ENCODE peak calls at places on chromosomes 16 and 17, in seven cellular contexts. One of them, this sample, is unnamed.
A peak's percentile ranks its signal among the peaks of the same experiment; 100 is the strongest.

GRCh38 chr17:80443916-80444708 is 29.1 kb downstream of the ENDOV start:
- DNase-seq in HepG2: no peak
- DNase-seq in GM12878: no peak
- DNase-seq in A549: no peak
- DNase-seq in K562: no peak
- DNase-seq in SK-N-SH: peak; percentile 77
- DNase-seq in H1: no peak
- DNase-seq in this sample: no peak

GRCh38 chr16:35252356-35252936 is 1793.0 kb downstream of the TP53TG3F start:
- DNase-seq in K562: no peak
- DNase-seq in H1: no peak
- DNase-seq in HepG2: no peak
- DNase-seq in SK-N-SH: no peak
- DNase-seq in GM12878: no peak
- DNase-seq in A549: no peak
- DNase-seq in this sample: peak; percentile 1

GRCh38 chr17:63610854-63611253 is 10.2 kb downstream of the TACO1 start:
- DNase-seq in H1: no peak
- DNase-seq in SK-N-SH: no peak
- DNase-seq in GM12878: no peak
- DNase-seq in K562: no peak
- DNase-seq in HepG2: no peak
- DNase-seq in A549: no peak
- DNase-seq in this sample: no peak

GRCh38 chr17:1997146-1997586 is 28.0 kb downstream of the RTN4RL1 start:
- DNase-seq in H1: no peak
- DNase-seq in K562: no peak
- DNase-seq in HepG2: peak; percentile 78
- DNase-seq in GM12878: no peak
- DNase-seq in SK-N-SH: no peak
- DNase-seq in A549: peak; percentile 78
- DNase-seq in this sample: no peak

GRCh38 chr16:648071-648785 is 937 bp upstream of the WDR90 start:
- DNase-seq in A549: peak; percentile 54
- DNase-seq in SK-N-SH: peak; percentile 89
- DNase-seq in GM12878: no peak
- DNase-seq in K562: no peak
- DNase-seq in HepG2: peak; percentile 57
- DNase-seq in H1: no peak
- DNase-seq in this sample: no peak

GRCh38 chr16:4245400-4245799 is 3.5 kb upstream of the SRL start:
- DNase-seq in SK-N-SH: no peak
- DNase-seq in K562: no peak
- DNase-seq in A549: no peak
- DNase-seq in H1: no peak
- DNase-seq in HepG2: no peak
- DNase-seq in GM12878: no peak
- DNase-seq in this sample: peak; percentile 39

GRCh38 chr17:21502301-21502700 is 126.1 kb downstream of the KCNJ12 start:
- DNase-seq in GM12878: no peak
- DNase-seq in SK-N-SH: no peak
- DNase-seq in A549: no peak
- DNase-seq in HepG2: no peak
- DNase-seq in K562: no peak
- DNase-seq in H1: no peak
- DNase-seq in this sample: no peak

GRCh38 chr16:77652399-77652798 is 69.9 kb upstream of the NUDT7 start:
- DNase-seq in GM12878: no peak
- DNase-seq in SK-N-SH: no peak
- DNase-seq in H1: no peak
- DNase-seq in A549: no peak
- DNase-seq in K562: no peak
- DNase-seq in HepG2: no peak
- DNase-seq in this sample: no peak

GRCh38 chr17:80851277-80851925 is 140.2 kb upstream of the CHMP6 start:
- DNase-seq in GM12878: no peak
- DNase-seq in SK-N-SH: no peak
- DNase-seq in A549: no peak
- DNase-seq in H1: no peak
- DNase-seq in HepG2: no peak
- DNase-seq in K562: no peak
- DNase-seq in this sample: no peak

GRCh38 chr17:80927791-80928216 is 63.8 kb upstream of the CHMP6 start:
- DNase-seq in SK-N-SH: no peak
- DNase-seq in A549: no peak
- DNase-seq in HepG2: no peak
- DNase-seq in H1: no peak
- DNase-seq in K562: no peak
- DNase-seq in GM12878: no peak
- DNase-seq in this sample: peak; percentile 11

GRCh38 chr17:57484826-57485565 is 228.7 kb downstream of the MSI2 start:
- DNase-seq in A549: no peak
- DNase-seq in K562: no peak
- DNase-seq in GM12878: no peak
- DNase-seq in HepG2: no peak
- DNase-seq in H1: no peak
- DNase-seq in SK-N-SH: no peak
- DNase-seq in this sample: no peak

GRCh38 chr17:38748329-38749221 is at the start of gene PCGF2:
- DNase-seq in A549: peak; percentile 94
- DNase-seq in K562: peak; percentile 85
- DNase-seq in SK-N-SH: peak; percentile 90
- DNase-seq in H1: peak; percentile 68
- DNase-seq in GM12878: no peak
- DNase-seq in HepG2: peak; percentile 89
- DNase-seq in this sample: peak; percentile 89

GRCh38 chr17:14311979-14312378 is 11.1 kb downstream of the HS3ST3B1 start:
- DNase-seq in K562: no peak
- DNase-seq in A549: no peak
- DNase-seq in SK-N-SH: no peak
- DNase-seq in HepG2: no peak
- DNase-seq in H1: no peak
- DNase-seq in GM12878: no peak
- DNase-seq in this sample: no peak

GRCh38 chr16:70706948-70707465 is 21.2 kb upstream of the MTSS2 start:
- DNase-seq in K562: no peak
- DNase-seq in A549: peak; percentile 81
- DNase-seq in SK-N-SH: no peak
- DNase-seq in HepG2: no peak
- DNase-seq in H1: no peak
- DNase-seq in GM12878: no peak
- DNase-seq in this sample: peak; percentile 91

GRCh38 chr17:57853695-57854094 is 3.9 kb upstream of the MRPS23 start:
- DNase-seq in SK-N-SH: no peak
- DNase-seq in HepG2: no peak
- DNase-seq in A549: no peak
- DNase-seq in K562: no peak
- DNase-seq in GM12878: no peak
- DNase-seq in H1: no peak
- DNase-seq in this sample: no peak

GRCh38 chr16:4613636-4614570 is 785 bp downstream of the UBALD1 start:
- DNase-seq in SK-N-SH: peak; percentile 79
- DNase-seq in HepG2: peak; percentile 42
- DNase-seq in GM12878: no peak
- DNase-seq in A549: peak; percentile 36
- DNase-seq in K562: peak; percentile 50
- DNase-seq in H1: no peak
- DNase-seq in this sample: peak; percentile 48

GRCh38 chr17:31858647-31859486 is at the start of gene COPRS:
- DNase-seq in A549: peak; percentile 87
- DNase-seq in HepG2: peak; percentile 64
- DNase-seq in SK-N-SH: peak; percentile 99
- DNase-seq in GM12878: no peak
- DNase-seq in K562: peak; percentile 96
- DNase-seq in H1: peak; percentile 25
- DNase-seq in this sample: peak; percentile 81

GRCh38 chr16:77974883-77975282 is 47.5 kb upstream of the CLEC3A start:
- DNase-seq in H1: no peak
- DNase-seq in SK-N-SH: no peak
- DNase-seq in A549: no peak
- DNase-seq in GM12878: no peak
- DNase-seq in K562: no peak
- DNase-seq in HepG2: no peak
- DNase-seq in this sample: no peak

GRCh38 chr17:2924211-2924610 is 128.0 kb downstream of the RAP1GAP2 start:
- DNase-seq in A549: no peak
- DNase-seq in H1: no peak
- DNase-seq in SK-N-SH: peak; percentile 72
- DNase-seq in K562: no peak
- DNase-seq in HepG2: no peak
- DNase-seq in GM12878: no peak
- DNase-seq in this sample: peak; percentile 65

GRCh38 chr16:87125206-87126155 is 191.7 kb downstream of the C16orf95 start:
- DNase-seq in HepG2: no peak
- DNase-seq in GM12878: no peak
- DNase-seq in H1: no peak
- DNase-seq in K562: no peak
- DNase-seq in A549: no peak
- DNase-seq in SK-N-SH: no peak
- DNase-seq in this sample: no peak

GRCh38 chr16:81649561-81649960 is 129.5 kb upstream of the PLCG2 start:
- DNase-seq in A549: no peak
- DNase-seq in GM12878: no peak
- DNase-seq in HepG2: no peak
- DNase-seq in K562: no peak
- DNase-seq in SK-N-SH: no peak
- DNase-seq in H1: no peak
- DNase-seq in this sample: peak; percentile 23

GRCh38 chr16:81651758-81652718 is 127.1 kb upstream of the PLCG2 start:
- DNase-seq in GM12878: no peak
- DNase-seq in H1: no peak
- DNase-seq in HepG2: no peak
- DNase-seq in SK-N-SH: no peak
- DNase-seq in K562: peak; percentile 85
- DNase-seq in A549: no peak
- DNase-seq in this sample: no peak

GRCh38 chr16:81652798-81653505 is 126.1 kb upstream of the PLCG2 start:
- DNase-seq in H1: no peak
- DNase-seq in K562: no peak
- DNase-seq in GM12878: no peak
- DNase-seq in A549: no peak
- DNase-seq in SK-N-SH: no peak
- DNase-seq in HepG2: no peak
- DNase-seq in this sample: no peak

GRCh38 chr16:81650281-81650680 is 128.8 kb upstream of the PLCG2 start:
- DNase-seq in H1: no peak
- DNase-seq in GM12878: no peak
- DNase-seq in HepG2: no peak
- DNase-seq in K562: no peak
- DNase-seq in A549: no peak
- DNase-seq in SK-N-SH: no peak
- DNase-seq in this sample: no peak

DNA sequence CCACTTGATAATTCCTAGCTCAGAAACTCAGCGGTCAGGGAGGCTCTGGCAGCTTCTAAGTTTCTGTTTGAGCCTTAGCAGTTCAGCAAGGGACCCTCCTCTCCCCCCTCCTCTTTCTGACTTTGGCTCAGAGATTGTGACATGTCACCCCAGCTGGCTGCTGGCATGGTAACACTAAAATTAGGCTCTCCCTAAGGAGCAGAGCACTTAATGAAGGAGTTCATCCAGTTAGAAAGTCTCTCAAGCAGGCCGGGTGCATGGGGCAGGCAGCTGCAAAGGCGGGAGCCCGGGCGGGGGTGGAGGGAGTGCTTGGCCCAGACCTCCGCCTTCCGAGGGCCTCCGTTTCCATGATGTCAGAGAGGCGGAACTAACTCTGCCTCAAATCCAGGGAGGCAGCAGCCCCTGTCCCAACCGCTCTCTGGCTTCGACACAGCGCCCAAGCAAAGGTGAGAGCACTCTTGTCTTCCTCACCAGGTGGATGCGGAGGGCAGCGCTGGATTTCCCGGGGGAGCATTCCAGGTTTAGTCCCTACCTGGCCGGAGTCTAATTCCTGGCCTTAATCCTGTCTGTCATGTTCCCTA is 128.0 kb upstream of the PLCG2 start:
- DNase-seq in GM12878: no peak
- DNase-seq in K562: peak; percentile 74
- DNase-seq in A549: no peak
- DNase-seq in H1: no peak
- DNase-seq in SK-N-SH: no peak
- DNase-seq in HepG2: no peak
- DNase-seq in this sample: no peak
- TF ChIP-seq RFX5 in GM12878: no peak
- TF ChIP-seq RFX5 in K562: no peak
- TF ChIP-seq RFX5 in A549: no peak
- TF ChIP-seq RFX5 in H1: no peak
- TF ChIP-seq RFX5 in SK-N-SH: no peak
- TF ChIP-seq RFX5 in HepG2: no peak
- TF ChIP-seq RFX5 in this sample: no peak

GRCh38 chr17:83091257-83092141 is 12.1 kb downstream of the METRNL start:
- DNase-seq in A549: no peak
- DNase-seq in HepG2: peak; percentile 46
- DNase-seq in K562: no peak
- DNase-seq in SK-N-SH: no peak
- DNase-seq in H1: no peak
- DNase-seq in GM12878: no peak
- DNase-seq in this sample: no peak
- TF ChIP-seq RFX5 in A549: no peak
- TF ChIP-seq RFX5 in HepG2: no peak
- TF ChIP-seq RFX5 in K562: no peak
- TF ChIP-seq RFX5 in SK-N-SH: no peak
- TF ChIP-seq RFX5 in H1: no peak
- TF ChIP-seq RFX5 in GM12878: no peak
- TF ChIP-seq RFX5 in this sample: no peak

DNA sequence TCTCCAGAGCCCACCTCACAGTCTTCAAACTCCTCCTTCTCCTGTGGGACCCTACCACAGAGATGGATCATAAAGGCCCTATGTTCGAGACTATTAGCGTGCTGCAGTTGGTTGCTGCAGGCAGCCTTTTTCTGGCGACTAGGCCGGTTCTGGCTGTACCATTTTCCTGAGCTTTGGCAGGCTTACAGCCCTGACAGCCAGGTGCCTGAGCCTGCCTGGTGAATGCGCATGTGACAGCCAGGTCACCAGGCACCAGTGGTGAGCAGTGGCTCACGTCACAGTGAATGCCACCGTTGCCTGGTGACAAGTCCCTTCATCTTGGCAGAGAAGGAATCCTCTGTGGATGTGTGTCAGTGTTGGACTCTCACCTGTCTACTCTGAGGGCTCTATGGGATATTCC is 978.8 kb downstream of the KCNJ18 start:
- DNase-seq in A549: no peak
- DNase-seq in SK-N-SH: no peak
- DNase-seq in H1: no peak
- DNase-seq in K562: no peak
- DNase-seq in GM12878: no peak
- DNase-seq in HepG2: no peak
- DNase-seq in this sample: no peak
- TF ChIP-seq RFX5 in A549: no peak
- TF ChIP-seq RFX5 in SK-N-SH: no peak
- TF ChIP-seq RFX5 in H1: no peak
- TF ChIP-seq RFX5 in K562: no peak
- TF ChIP-seq RFX5 in GM12878: no peak
- TF ChIP-seq RFX5 in HepG2: no peak
- TF ChIP-seq RFX5 in this sample: no peak

GRCh38 chr16:89466920-89467319 is 23.4 kb downstream of the ANKRD11 start:
- DNase-seq in GM12878: no peak
- DNase-seq in H1: no peak
- DNase-seq in SK-N-SH: no peak
- DNase-seq in K562: no peak
- DNase-seq in HepG2: no peak
- DNase-seq in A549: no peak
- DNase-seq in this sample: no peak
- TF ChIP-seq RFX5 in GM12878: no peak
- TF ChIP-seq RFX5 in H1: no peak
- TF ChIP-seq RFX5 in SK-N-SH: no peak
- TF ChIP-seq RFX5 in K562: no peak
- TF ChIP-seq RFX5 in HepG2: no peak
- TF ChIP-seq RFX5 in A549: no peak
- TF ChIP-seq RFX5 in this sample: no peak

GRCh38 chr16:57253410-57253927 is 8.4 kb downstream of the ARL2BP start:
- DNase-seq in GM12878: no peak
- DNase-seq in H1: no peak
- DNase-seq in A549: no peak
- DNase-seq in SK-N-SH: no peak
- DNase-seq in K562: no peak
- DNase-seq in HepG2: peak; percentile 34
- DNase-seq in this sample: no peak
- TF ChIP-seq RFX5 in GM12878: no peak
- TF ChIP-seq RFX5 in H1: no peak
- TF ChIP-seq RFX5 in A549: no peak
- TF ChIP-seq RFX5 in SK-N-SH: no peak
- TF ChIP-seq RFX5 in K562: no peak
- TF ChIP-seq RFX5 in HepG2: no peak
- TF ChIP-seq RFX5 in this sample: no peak

This sample was measured in IMR-90.